ENCODE peak calls at places on chromosome 1, in ten cellular contexts. N is neural progenitor cell; A is astrocyte; S is Peyer's patch; I is pancreas; H is heart right ventricle; G is CD8-positive, alpha-beta T cell; J is fibroblast of lung; V is mucosa of descending colon; F is right atrium auricular region. L is an unnamed sample.

GRCh38 chr1:40627987-40628902 is 37.2 kb downstream of the RIMS3 start:
- DNase-seq in F (no peak), A (no peak), I (no peak), H (no peak), S (no peak), G (no peak), V (no peak), J (no peak), N (no peak), L (no peak)

GRCh38 chr1:201309420-201309819 is 26.1 kb downstream of the PKP1 start:
- DNase-seq in V (peak; percentile 82), J (peak; percentile 78), G (no peak), I (no peak), N (peak; percentile 89), S (peak; percentile 89), F (peak; percentile 63), A (peak; percentile 67), H (peak; percentile 78), L (peak; percentile 80)

GRCh38 chr1:246755419-246755818 is 31.2 kb downstream of the SCCPDH start:
- DNase-seq in N (no peak), G (no peak), A (no peak), I (no peak), S (no peak), J (no peak), H (no peak), V (no peak), F (no peak), L (no peak)

GRCh38 chr1:100036718-100037664 is 67.2 kb downstream of the SLC35A3 start:
- DNase-seq in J (peak; percentile 70), I (no peak), H (no peak), G (no peak), S (no peak), V (no peak), N (peak; percentile 16), A (peak; percentile 63), F (no peak), L (peak; percentile 21)

GRCh38 chr1:207495816-207496792 is at the start of gene CR1:
- DNase-seq in G (no peak), V (peak; percentile 55), A (peak; percentile 3), N (peak; percentile 65), H (no peak), S (peak; percentile 54), I (peak; percentile 38), F (no peak), J (peak; percentile 1), L (peak; percentile 22)

GRCh38 chr1:241992734-241993133 is 6.2 kb downstream of the MAP1LC3C start:
- DNase-seq in I (no peak), N (no peak), F (no peak), S (no peak), V (no peak), J (peak; percentile 33), G (no peak), H (no peak), A (peak; percentile 21), L (no peak)

GRCh38 chr1:9294910-9295636 is 2.4 kb downstream of the SPSB1 start:
- DNase-seq in V (no peak), H (peak; percentile 35), A (peak; percentile 71), N (no peak), I (peak; percentile 36), G (no peak), F (no peak), S (peak; percentile 69), J (peak; percentile 77), L (no peak)

GRCh38 chr1:230186003-230186863 is 119.2 kb downstream of the GALNT2 start:
- DNase-seq in J (peak; percentile 91), A (peak; percentile 90), G (no peak), N (no peak), I (no peak), F (no peak), V (peak; percentile 83), S (peak; percentile 70), H (no peak), L (peak; percentile 79)

GRCh38 chr1:203454986-203455471 is 20.6 kb upstream of the PRELP start:
- DNase-seq in N (no peak), J (peak; percentile 37), H (no peak), V (no peak), I (no peak), S (no peak), A (peak; percentile 19), G (no peak), F (no peak), L (no peak)

GRCh38 chr1:155178441-155179106 is 4.9 kb downstream of the TRIM46 start:
- DNase-seq in F (no peak), N (no peak), A (no peak), V (peak; percentile 53), J (no peak), G (no peak), H (no peak), S (peak; percentile 41), I (peak; percentile 65), L (peak; percentile 3)

GRCh38 chr1:186236921-186237320 is 138.1 kb downstream of the TPR start:
- DNase-seq in H (no peak), A (peak; percentile 94), S (no peak), J (peak; percentile 96), N (no peak), F (no peak), I (no peak), G (no peak), V (no peak), L (no peak)

GRCh38 chr1:68355614-68356013 is 94.1 kb downstream of the RPE65 start:
- DNase-seq in V (no peak), S (no peak), F (no peak), I (no peak), A (no peak), H (no peak), J (no peak), G (no peak), N (no peak), L (no peak)
- H3K9me3 ChIP-seq in V (no peaks in the 10 kb centered on the region), S (no peaks in the 10 kb centered on the region), F (no peaks in the 10 kb centered on the region), I (no peaks in the 10 kb centered on the region), A (no peaks in the 10 kb centered on the region), H (no peaks in the 10 kb centered on the region), J (no peaks in the 10 kb centered on the region), G (no peaks in the 10 kb centered on the region), N (no peaks in the 10 kb centered on the region), L (no peaks in the 10 kb centered on the region)

DNA sequence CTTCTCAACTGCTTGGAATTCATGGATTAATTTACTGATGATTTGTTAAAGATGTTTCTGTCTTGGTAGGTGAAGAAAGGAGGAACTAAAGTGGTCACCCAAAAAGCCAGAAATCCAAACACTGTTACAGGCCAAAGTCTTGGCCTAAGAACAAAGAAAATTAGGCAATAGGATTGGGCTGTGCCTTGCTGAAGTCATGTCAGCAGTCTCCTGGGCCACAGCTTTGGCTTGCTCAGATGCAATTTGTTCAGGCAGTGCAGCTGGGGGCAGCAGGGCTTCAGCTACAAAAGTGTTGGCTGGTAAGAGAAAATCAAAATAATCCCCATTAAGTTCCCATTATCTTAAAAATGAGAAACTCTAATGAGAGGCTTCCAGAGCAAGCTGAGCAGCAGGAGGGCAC is 14.0 kb upstream of the RAP1A start:
- DNase-seq in S (no peak), J (peak; percentile 61), G (no peak), N (no peak), A (peak; percentile 47), V (peak; percentile 42), I (no peak), F (peak; percentile 70), H (no peak), L (no peak)
- H3K4me1 ChIP-seq in S (peaks cover 26% of the 10 kb centered on the region), J (peaks cover 3% of the 10 kb centered on the region), G (peaks cover 51% of the 10 kb centered on the region), N (peaks cover 5% of the 10 kb centered on the region), A (peaks cover 14% of the 10 kb centered on the region), V (no peaks in the 10 kb centered on the region), I (no peaks in the 10 kb centered on the region), F (no peaks in the 10 kb centered on the region), H (peaks cover 4% of the 10 kb centered on the region), L (no peaks in the 10 kb centered on the region)

GRCh38 chr1:78651247-78651646 is 1.6 kb downstream of the IFI44 start:
- DNase-seq in J (peak; percentile 39), S (no peak), I (no peak), N (no peak), G (no peak), H (no peak), A (peak; percentile 18), V (peak; percentile 45), F (no peak), L (no peak)
- H3K4me3 ChIP-seq in J (peak overlapping the region; percentile 23), S (peak overlapping the region; percentile 42), I (no peak overlapping the region), N (no peak overlapping the region), G (peak overlapping the region; percentile 52), H (peak overlapping the region; percentile 51), A (peak overlapping the region; percentile 46), V (no peak overlapping the region), F (peak overlapping the region; percentile 46), L (no peak overlapping the region)

GRCh38 chr1:224931605-224932004 is 2.1 kb downstream of the DNAH14 start:
- DNase-seq in N (no peak), H (no peak), S (no peak), I (no peak), F (no peak), A (no peak), G (no peak), J (no peak), V (no peak), L (no peak)

GRCh38 chr1:224928906-224929305 is 569 bp upstream of the DNAH14 start:
- DNase-seq in I (no peak), V (no peak), F (no peak), N (no peak), A (no peak), H (no peak), G (no peak), S (no peak), J (no peak), L (no peak)

GRCh38 chr1:224932607-224933249 is 3.3 kb downstream of the DNAH14 start:
- DNase-seq in A (no peak), N (no peak), H (no peak), V (no peak), G (no peak), I (no peak), S (no peak), F (no peak), J (no peak), L (no peak)

GRCh38 chr1:224929335-224930237 is at the start of gene DNAH14:
- DNase-seq in A (peak; percentile 82), H (peak; percentile 13), I (peak; percentile 96), N (peak; percentile 82), J (peak; percentile 90), G (no peak), F (no peak), S (peak; percentile 68), V (peak; percentile 87), L (peak; percentile 88)

DNA sequence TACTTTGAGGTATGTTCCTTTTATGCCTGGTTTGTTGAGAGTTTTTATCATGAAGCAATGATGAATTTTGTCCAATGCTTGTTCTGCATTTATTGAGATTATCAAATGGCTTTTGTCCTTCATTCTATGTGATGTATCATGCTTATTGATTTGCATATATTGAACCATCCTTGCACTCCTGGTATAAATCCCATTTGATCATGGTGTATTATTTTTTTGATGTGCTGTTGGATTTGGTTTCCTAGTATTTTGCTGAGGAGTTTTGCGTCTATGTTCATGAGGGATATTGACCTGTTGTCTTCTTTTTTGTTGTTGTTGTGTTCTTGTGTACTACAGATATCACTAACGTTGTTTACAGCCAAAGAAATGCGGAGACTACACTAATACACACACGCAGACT is 4.1 kb downstream of the DNAH14 start:
- DNase-seq in G (no peak), S (no peak), N (no peak), H (no peak), A (no peak), J (no peak), I (no peak), V (no peak), F (no peak), L (no peak)
- H3K9me3 ChIP-seq in G (peaks cover 7% of the 10 kb centered on the region), S (no peaks in the 10 kb centered on the region), N (peaks cover 52% of the 10 kb centered on the region), H (peaks cover 61% of the 10 kb centered on the region), A (peaks cover 6% of the 10 kb centered on the region), J (no peaks in the 10 kb centered on the region), I (no peaks in the 10 kb centered on the region), V (peaks cover 38% of the 10 kb centered on the region), F (peaks cover 5% of the 10 kb centered on the region), L (peaks cover 6% of the 10 kb centered on the region)